ENCODE peak calls at places on chromosomes 13 and 19, in nine cellular contexts. One of them, this sample, is unnamed.

GRCh38 chr13:43835701-43836100 is 43.8 kb downstream of the CCDC122 start:
- DNase-seq in PC-9: no peak
- DNase-seq in mesothelial cell of epicardium: no peak
- DNase-seq in thoracic aorta: no peak
- DNase-seq in choroid plexus epithelial cell: peak; percentile 80
- DNase-seq in SK-N-SH: no peak
- DNase-seq in AG10803: peak; percentile 15
- DNase-seq in MM.1S: no peak
- DNase-seq in cardiac muscle cell: no peak
- DNase-seq in this sample: no peak

GRCh38 chr19:49343127-49343526 is 7.9 kb downstream of the CD37 start:
- DNase-seq in PC-9: no peak
- DNase-seq in mesothelial cell of epicardium: no peak
- DNase-seq in thoracic aorta: no peak
- DNase-seq in choroid plexus epithelial cell: no peak
- DNase-seq in SK-N-SH: no peak
- DNase-seq in AG10803: no peak
- DNase-seq in MM.1S: no peak
- DNase-seq in cardiac muscle cell: no peak
- DNase-seq in this sample: no peak

GRCh38 chr19:3129112-3129511 is 6.7 kb upstream of the GNA15 start:
- DNase-seq in PC-9: no peak
- DNase-seq in mesothelial cell of epicardium: no peak
- DNase-seq in thoracic aorta: no peak
- DNase-seq in choroid plexus epithelial cell: peak; percentile 86
- DNase-seq in SK-N-SH: no peak
- DNase-seq in AG10803: peak; percentile 68
- DNase-seq in MM.1S: no peak
- DNase-seq in cardiac muscle cell: no peak
- DNase-seq in this sample: no peak

GRCh38 chr19:5046339-5047039 is 77.6 kb downstream of the KDM4B start:
- DNase-seq in PC-9: peak; percentile 78
- DNase-seq in mesothelial cell of epicardium: no peak
- DNase-seq in thoracic aorta: no peak
- DNase-seq in choroid plexus epithelial cell: peak; percentile 34
- DNase-seq in SK-N-SH: no peak
- DNase-seq in AG10803: peak; percentile 76
- DNase-seq in MM.1S: no peak
- DNase-seq in cardiac muscle cell: no peak
- DNase-seq in this sample: no peak

GRCh38 chr13:42991892-42992584 is at the start of gene EPSTI1:
- DNase-seq in PC-9: peak; percentile 24
- DNase-seq in mesothelial cell of epicardium: peak; percentile 66
- DNase-seq in thoracic aorta: peak; percentile 5
- DNase-seq in choroid plexus epithelial cell: peak; percentile 90
- DNase-seq in SK-N-SH: no peak
- DNase-seq in AG10803: peak; percentile 65
- DNase-seq in MM.1S: peak; percentile 87
- DNase-seq in cardiac muscle cell: peak; percentile 38
- DNase-seq in this sample: peak; percentile 66

GRCh38 chr19:38705197-38706019 is 38.9 kb downstream of the CAPN12 start:
- DNase-seq in PC-9: no peak
- DNase-seq in mesothelial cell of epicardium: no peak
- DNase-seq in thoracic aorta: no peak
- DNase-seq in choroid plexus epithelial cell: no peak
- DNase-seq in SK-N-SH: no peak
- DNase-seq in AG10803: no peak
- DNase-seq in MM.1S: no peak
- DNase-seq in cardiac muscle cell: no peak
- DNase-seq in this sample: no peak

GRCh38 chr13:27712421-27712820 is 79.9 kb upstream of the GSX1 start:
- DNase-seq in PC-9: no peak
- DNase-seq in mesothelial cell of epicardium: no peak
- DNase-seq in thoracic aorta: no peak
- DNase-seq in choroid plexus epithelial cell: peak; percentile 8
- DNase-seq in SK-N-SH: peak; percentile 26
- DNase-seq in AG10803: peak; percentile 31
- DNase-seq in MM.1S: no peak
- DNase-seq in cardiac muscle cell: peak; percentile 34
- DNase-seq in this sample: no peak

GRCh38 chr13:97879646-97880297 is 73.7 kb upstream of the IPO5 start:
- DNase-seq in PC-9: peak; percentile 35
- DNase-seq in mesothelial cell of epicardium: no peak
- DNase-seq in thoracic aorta: no peak
- DNase-seq in choroid plexus epithelial cell: peak; percentile 88
- DNase-seq in SK-N-SH: no peak
- DNase-seq in AG10803: peak; percentile 93
- DNase-seq in MM.1S: no peak
- DNase-seq in cardiac muscle cell: no peak
- DNase-seq in this sample: no peak

GRCh38 chr19:8494158-8494557 is 8.3 kb downstream of the PRAM1 start:
- DNase-seq in PC-9: no peak
- DNase-seq in mesothelial cell of epicardium: no peak
- DNase-seq in thoracic aorta: no peak
- DNase-seq in choroid plexus epithelial cell: no peak
- DNase-seq in SK-N-SH: no peak
- DNase-seq in AG10803: no peak
- DNase-seq in MM.1S: no peak
- DNase-seq in cardiac muscle cell: no peak
- DNase-seq in this sample: peak; percentile 79

GRCh38 chr13:29577135-29578051 is 18.1 kb downstream of the SLC7A1 start:
- DNase-seq in PC-9: no peak
- DNase-seq in mesothelial cell of epicardium: no peak
- DNase-seq in thoracic aorta: no peak
- DNase-seq in choroid plexus epithelial cell: no peak
- DNase-seq in SK-N-SH: no peak
- DNase-seq in AG10803: peak; percentile 39
- DNase-seq in MM.1S: no peak
- DNase-seq in cardiac muscle cell: no peak
- DNase-seq in this sample: no peak

GRCh38 chr19:49301165-49301865 is 23.7 kb downstream of the SLC6A16 start:
- DNase-seq in PC-9: peak; percentile 61
- DNase-seq in mesothelial cell of epicardium: peak; percentile 78
- DNase-seq in thoracic aorta: peak; percentile 18
- DNase-seq in choroid plexus epithelial cell: peak; percentile 76
- DNase-seq in SK-N-SH: peak; percentile 72
- DNase-seq in AG10803: peak; percentile 39
- DNase-seq in MM.1S: peak; percentile 74
- DNase-seq in cardiac muscle cell: peak; percentile 79
- DNase-seq in this sample: peak; percentile 85

GRCh38 chr19:55451163-55451521 is 8.0 kb upstream of the SHISA7 start:
- DNase-seq in PC-9: no peak
- DNase-seq in mesothelial cell of epicardium: no peak
- DNase-seq in thoracic aorta: no peak
- DNase-seq in choroid plexus epithelial cell: no peak
- DNase-seq in SK-N-SH: no peak
- DNase-seq in AG10803: no peak
- DNase-seq in MM.1S: no peak
- DNase-seq in cardiac muscle cell: no peak
- DNase-seq in this sample: no peak

GRCh38 chr19:33798701-33799111 is 2.0 kb downstream of the KCTD15 start:
- DNase-seq in PC-9: no peak
- DNase-seq in mesothelial cell of epicardium: no peak
- DNase-seq in thoracic aorta: no peak
- DNase-seq in choroid plexus epithelial cell: peak; percentile 67
- DNase-seq in SK-N-SH: peak; percentile 21
- DNase-seq in AG10803: peak; percentile 33
- DNase-seq in MM.1S: no peak
- DNase-seq in cardiac muscle cell: peak; percentile 35
- DNase-seq in this sample: no peak

GRCh38 chr13:109100705-109101104 is 471.3 kb downstream of the MYO16 start:
- DNase-seq in PC-9: no peak
- DNase-seq in mesothelial cell of epicardium: no peak
- DNase-seq in thoracic aorta: no peak
- DNase-seq in choroid plexus epithelial cell: peak; percentile 2
- DNase-seq in SK-N-SH: no peak
- DNase-seq in AG10803: peak; percentile 8
- DNase-seq in MM.1S: no peak
- DNase-seq in cardiac muscle cell: no peak
- DNase-seq in this sample: no peak

GRCh38 chr13:105679832-105680231 is 855.6 kb downstream of the EFNB2 start:
- DNase-seq in PC-9: no peak
- DNase-seq in mesothelial cell of epicardium: no peak
- DNase-seq in thoracic aorta: no peak
- DNase-seq in choroid plexus epithelial cell: no peak
- DNase-seq in SK-N-SH: no peak
- DNase-seq in AG10803: no peak
- DNase-seq in MM.1S: no peak
- DNase-seq in cardiac muscle cell: no peak
- DNase-seq in this sample: no peak

GRCh38 chr13:110380359-110381028 is 73.4 kb downstream of the COL4A2 start:
- DNase-seq in PC-9: no peak
- DNase-seq in mesothelial cell of epicardium: no peak
- DNase-seq in thoracic aorta: no peak
- DNase-seq in choroid plexus epithelial cell: peak; percentile 91
- DNase-seq in SK-N-SH: no peak
- DNase-seq in AG10803: peak; percentile 37
- DNase-seq in MM.1S: no peak
- DNase-seq in cardiac muscle cell: no peak
- DNase-seq in this sample: no peak

GRCh38 chr13:38819053-38819452 is 132.2 kb downstream of the FREM2 start:
- DNase-seq in PC-9: no peak
- DNase-seq in mesothelial cell of epicardium: no peak
- DNase-seq in thoracic aorta: no peak
- DNase-seq in choroid plexus epithelial cell: peak; percentile 43
- DNase-seq in SK-N-SH: no peak
- DNase-seq in AG10803: no peak
- DNase-seq in MM.1S: peak; percentile 59
- DNase-seq in cardiac muscle cell: no peak
- DNase-seq in this sample: no peak

GRCh38 chr13:21970172-21970571 is 299.3 kb downstream of the FGF9 start:
- DNase-seq in PC-9: no peak
- DNase-seq in mesothelial cell of epicardium: no peak
- DNase-seq in thoracic aorta: no peak
- DNase-seq in choroid plexus epithelial cell: no peak
- DNase-seq in SK-N-SH: no peak
- DNase-seq in AG10803: no peak
- DNase-seq in MM.1S: no peak
- DNase-seq in cardiac muscle cell: no peak
- DNase-seq in this sample: no peak

GRCh38 chr19:8322638-8322997 is 1.3 kb downstream of the RPS28 start:
- DNase-seq in PC-9: no peak
- DNase-seq in mesothelial cell of epicardium: no peak
- DNase-seq in thoracic aorta: no peak
- DNase-seq in choroid plexus epithelial cell: no peak
- DNase-seq in SK-N-SH: no peak
- DNase-seq in AG10803: no peak
- DNase-seq in MM.1S: no peak
- DNase-seq in cardiac muscle cell: no peak
- DNase-seq in this sample: no peak

GRCh38 chr13:62837895-62838294 is 1422.2 kb upstream of the PCDH20 start:
- DNase-seq in PC-9: no peak
- DNase-seq in mesothelial cell of epicardium: no peak
- DNase-seq in thoracic aorta: no peak
- DNase-seq in choroid plexus epithelial cell: peak; percentile 69
- DNase-seq in SK-N-SH: no peak
- DNase-seq in AG10803: no peak
- DNase-seq in MM.1S: no peak
- DNase-seq in cardiac muscle cell: no peak
- DNase-seq in this sample: no peak

DNA sequence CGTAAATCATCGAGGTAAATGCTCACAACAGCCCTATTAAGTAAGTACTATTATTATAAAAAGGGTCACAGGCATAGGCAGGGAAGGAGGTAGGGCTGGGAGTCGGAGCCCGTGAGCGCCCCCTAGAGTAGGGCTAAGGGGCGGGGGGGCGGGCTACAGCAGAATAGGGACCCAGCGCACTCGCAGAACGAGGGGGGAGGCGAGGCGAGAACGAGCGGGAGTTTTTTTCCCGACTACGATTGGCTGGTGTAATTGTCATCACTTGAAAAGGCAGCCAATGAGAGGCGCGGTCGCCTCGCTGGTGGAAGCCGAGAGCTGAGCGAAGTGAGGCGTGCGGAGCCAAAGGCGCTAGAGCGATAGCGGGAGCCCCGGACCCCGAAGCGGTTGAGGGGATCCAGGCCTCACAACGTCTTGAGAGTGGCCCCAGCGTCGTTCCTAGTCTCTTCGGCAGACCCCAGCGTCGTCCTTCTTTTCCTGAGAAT is 24.2 kb downstream of the KEAP1 start:
- DNase-seq in PC-9: peak; percentile 89
- DNase-seq in mesothelial cell of epicardium: peak; percentile 68
- DNase-seq in thoracic aorta: peak; percentile 83
- DNase-seq in choroid plexus epithelial cell: peak; percentile 94
- DNase-seq in SK-N-SH: peak; percentile 90
- DNase-seq in AG10803: peak; percentile 87
- DNase-seq in MM.1S: no peak
- DNase-seq in cardiac muscle cell: peak; percentile 90
- DNase-seq in this sample: peak; percentile 74
- TF ChIP-seq CTCF in PC-9: peak; percentile 67
- TF ChIP-seq CTCF in mesothelial cell of epicardium: peak; percentile 32
- TF ChIP-seq CTCF in thoracic aorta: peak; percentile 81
- TF ChIP-seq CTCF in choroid plexus epithelial cell: peak; percentile 56
- TF ChIP-seq CTCF in SK-N-SH: peak; percentile 44
- TF ChIP-seq CTCF in AG10803: peak; percentile 46
- TF ChIP-seq CTCF in MM.1S: no peak
- TF ChIP-seq CTCF in cardiac muscle cell: peak; percentile 33
- TF ChIP-seq CTCF in this sample: peak; percentile 83

GRCh38 chr13:102141625-102142472 is 260.0 kb downstream of the FGF14 start:
- DNase-seq in PC-9: no peak
- DNase-seq in mesothelial cell of epicardium: no peak
- DNase-seq in thoracic aorta: no peak
- DNase-seq in choroid plexus epithelial cell: peak; percentile 60
- DNase-seq in SK-N-SH: no peak
- DNase-seq in AG10803: peak; percentile 20
- DNase-seq in MM.1S: peak; percentile 27
- DNase-seq in cardiac muscle cell: peak; percentile 23
- DNase-seq in this sample: no peak
- TF ChIP-seq CTCF in PC-9: peak; percentile 94
- TF ChIP-seq CTCF in mesothelial cell of epicardium: peak; percentile 83
- TF ChIP-seq CTCF in thoracic aorta: peak; percentile 70
- TF ChIP-seq CTCF in choroid plexus epithelial cell: peak; percentile 71
- TF ChIP-seq CTCF in SK-N-SH: peak; percentile 92
- TF ChIP-seq CTCF in AG10803: peak; percentile 85
- TF ChIP-seq CTCF in MM.1S: peak; percentile 75
- TF ChIP-seq CTCF in cardiac muscle cell: peak; percentile 69
- TF ChIP-seq CTCF in this sample: peak; percentile 50

GRCh38 chr13:99614465-99614885 is 113.2 kb downstream of the TM9SF2 start:
- DNase-seq in PC-9: no peak
- DNase-seq in mesothelial cell of epicardium: no peak
- DNase-seq in thoracic aorta: no peak
- DNase-seq in choroid plexus epithelial cell: peak; percentile 58
- DNase-seq in SK-N-SH: peak; percentile 32
- DNase-seq in AG10803: no peak
- DNase-seq in MM.1S: peak; percentile 36
- DNase-seq in cardiac muscle cell: no peak
- DNase-seq in this sample: no peak
- TF ChIP-seq CTCF in PC-9: no peak
- TF ChIP-seq CTCF in mesothelial cell of epicardium: no peak
- TF ChIP-seq CTCF in thoracic aorta: no peak
- TF ChIP-seq CTCF in choroid plexus epithelial cell: peak; percentile 53
- TF ChIP-seq CTCF in SK-N-SH: no peak
- TF ChIP-seq CTCF in AG10803: no peak
- TF ChIP-seq CTCF in MM.1S: peak; percentile 23
- TF ChIP-seq CTCF in cardiac muscle cell: peak; percentile 35
- TF ChIP-seq CTCF in this sample: peak; percentile 32

DNA sequence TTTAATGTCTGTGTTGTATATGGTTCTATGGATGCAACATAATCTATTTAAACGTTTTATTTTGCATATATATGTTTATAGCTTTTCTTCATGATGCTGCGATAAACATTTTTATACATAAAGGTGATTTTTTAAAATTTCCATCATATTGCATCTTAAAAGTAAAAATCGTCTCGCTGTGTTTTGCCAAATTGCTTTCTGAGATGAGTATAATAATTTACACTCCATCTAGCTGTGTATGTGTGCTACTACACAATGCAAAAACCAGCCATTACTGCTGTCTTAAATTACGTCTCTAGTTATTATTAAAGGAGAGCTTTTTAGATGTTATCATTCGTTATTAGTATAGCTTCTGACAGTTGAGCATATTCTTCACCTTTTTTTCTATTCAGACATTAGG is 37.2 kb downstream of the METTL21C start:
- DNase-seq in PC-9: no peak
- DNase-seq in mesothelial cell of epicardium: no peak
- DNase-seq in thoracic aorta: no peak
- DNase-seq in choroid plexus epithelial cell: peak; percentile 23
- DNase-seq in SK-N-SH: no peak
- DNase-seq in AG10803: no peak
- DNase-seq in MM.1S: no peak
- DNase-seq in cardiac muscle cell: no peak
- DNase-seq in this sample: no peak
- TF ChIP-seq CTCF in PC-9: peak; percentile 55
- TF ChIP-seq CTCF in mesothelial cell of epicardium: peak; percentile 23
- TF ChIP-seq CTCF in thoracic aorta: no peak
- TF ChIP-seq CTCF in choroid plexus epithelial cell: peak; percentile 42
- TF ChIP-seq CTCF in SK-N-SH: peak; percentile 36
- TF ChIP-seq CTCF in AG10803: peak; percentile 22
- TF ChIP-seq CTCF in MM.1S: peak; percentile 30
- TF ChIP-seq CTCF in cardiac muscle cell: peak; percentile 30
- TF ChIP-seq CTCF in this sample: peak; percentile 55